ENCODE peak calls at places on chromosomes 3 and 15, in four cellular contexts. B is IMR-90, W is H9, V is ascending aorta. D is an unnamed sample.

GRCh38 chr3:10459954-10460754 is 45.2 kb downstream of the ATP2B2 start:
- DNase-seq in B (peak; percentile 84), W (peak; percentile 96), V (no peak), D (no peak)

GRCh38 chr15:25465835-25466234 is 27.0 kb upstream of the UBE3A start:
- DNase-seq in B (no peak), W (no peak), V (no peak), D (no peak)

GRCh38 chr15:48865387-48866079 is 12.4 kb upstream of the EID1 start:
- DNase-seq in B (peak; percentile 71), W (peak; percentile 33), V (no peak), D (no peak)

GRCh38 chr15:85837011-85837433 is 42.3 kb upstream of the KLHL25 start:
- DNase-seq in B (no peak), W (no peak), V (no peak), D (no peak)

GRCh38 chr15:90883971-90884718 is at the start of gene FES:
- DNase-seq in B (peak; percentile 46), W (peak; percentile 61), V (no peak), D (no peak)

GRCh38 chr15:63502137-63502801 is 2.1 kb upstream of the USP3 start:
- DNase-seq in B (peak; percentile 44), W (no peak), V (no peak), D (no peak)

GRCh38 chr3:185729335-185729715 is 95.5 kb downstream of the IGF2BP2 start:
- DNase-seq in B (peak; percentile 88), W (no peak), V (no peak), D (no peak)

GRCh38 chr3:24608701-24609387 is 114.2 kb upstream of the THRB start:
- DNase-seq in B (no peak), W (no peak), V (no peak), D (no peak)

GRCh38 chr3:37995652-37996641 is 5.4 kb downstream of the VILL start:
- DNase-seq in B (no peak), W (no peak), V (no peak), D (no peak)

GRCh38 chr3:14587733-14588360 is 47.7 kb upstream of the GRIP2 start:
- DNase-seq in B (peak; percentile 58), W (no peak), V (no peak), D (no peak)

GRCh38 chr15:99683000-99683670 is 50.1 kb downstream of the LYSMD4 start:
- DNase-seq in B (peak; percentile 22), W (no peak), V (no peak), D (no peak)

GRCh38 chr3:141686477-141687280 is 51.4 kb upstream of the RNF7 start:
- DNase-seq in B (peak; percentile 72), W (no peak), V (peak; percentile 13), D (no peak)

GRCh38 chr15:72068826-72069225 is 49.1 kb downstream of the MYO9A start:
- DNase-seq in B (no peak), W (no peak), V (no peak), D (no peak)

DNA sequence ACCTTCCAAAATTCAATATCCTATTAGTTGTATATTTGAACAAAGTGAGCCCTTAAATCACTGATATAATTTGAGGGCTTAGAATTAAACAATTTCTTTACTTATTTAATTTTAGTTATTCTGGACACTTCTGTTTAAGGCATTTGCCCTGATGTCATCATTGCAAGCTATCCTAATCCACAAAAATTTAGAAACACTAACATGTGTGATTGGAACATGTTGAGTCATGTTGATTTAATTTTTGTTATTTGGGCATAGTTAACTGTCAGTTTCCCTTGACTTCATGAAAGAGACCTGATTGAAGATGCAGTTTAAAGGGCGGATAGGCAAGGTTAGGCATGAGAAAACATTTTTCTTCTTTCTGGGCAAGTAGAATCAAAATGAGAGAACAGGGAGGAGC is 682.6 kb downstream of the ROBO1 start:
- DNase-seq in B (peak; percentile 53), W (no peak), V (no peak), D (no peak)
- TF ChIP-seq CTCF in B (no peak), W (no peak), V (no peak), D (no peak)

GRCh38 chr15:67880651-67881182 is 40.9 kb upstream of the RNU6-1 start:
- DNase-seq in B (peak; percentile 20), W (no peak), V (no peak), D (no peak)

GRCh38 chr15:67878647-67879293 is 38.9 kb upstream of the RNU6-1 start:
- DNase-seq in B (no peak), W (no peak), V (no peak), D (no peak)

GRCh38 chr15:67882487-67883227 is 42.8 kb upstream of the RNU6-1 start:
- DNase-seq in B (peak; percentile 8), W (no peak), V (no peak), D (no peak)

GRCh38 chr15:67883228-67883773 is 43.5 kb upstream of the RNU6-1 start:
- DNase-seq in B (no peak), W (no peak), V (no peak), D (no peak)

GRCh38 chr15:67879440-67880129 is 39.7 kb upstream of the RNU6-1 start:
- DNase-seq in B (no peak), W (no peak), V (no peak), D (no peak)
- H3K4me1 ChIP-seq in B (peaks cover 2% of the 10 kb centered on the region), W (no peaks in the 10 kb centered on the region), V (no peaks in the 10 kb centered on the region), D (no peaks in the 10 kb centered on the region)

DNA sequence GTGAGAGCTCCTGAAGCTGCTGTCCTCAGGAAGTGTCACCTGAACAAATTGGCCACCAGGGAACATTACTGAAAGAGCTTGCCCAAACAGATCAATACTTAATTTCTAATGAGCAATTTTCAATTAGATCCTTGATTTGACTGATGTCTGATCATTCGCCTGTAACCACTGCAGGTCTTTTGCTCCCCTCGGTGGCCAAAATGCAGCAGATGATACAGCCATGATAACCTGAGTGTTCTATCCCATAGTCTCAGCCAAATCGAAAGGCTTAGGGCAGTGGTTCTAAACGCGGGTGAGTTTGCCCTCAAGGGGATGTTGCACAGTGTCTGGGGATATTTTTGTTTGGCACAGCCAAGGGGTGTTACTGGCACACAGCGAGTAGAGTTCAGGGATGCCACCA is 57.7 kb upstream of the MEX3B start:
- DNase-seq in B (no peak), W (no peak), V (no peak), D (no peak)
- TF ChIP-seq CTCF in B (peak; percentile 37), W (peak; percentile 28), V (no peak), D (no peak)

GRCh38 chr3:50156549-50156948 is 1.4 kb downstream of the SEMA3F start:
- DNase-seq in B (no peak), W (no peak), V (no peak), D (no peak)
- H3K4me1 ChIP-seq in B (peaks cover 19% of the 10 kb centered on the region), W (no peaks in the 10 kb centered on the region), V (peaks cover 17% of the 10 kb centered on the region), D (peaks cover 72% of the 10 kb centered on the region)

GRCh38 chr15:75760689-75761435 is 48.2 kb upstream of the CSPG4 start:
- DNase-seq in B (no peak), W (no peak), V (no peak), D (no peak)

GRCh38 chr15:75753145-75753544 is 40.5 kb upstream of the CSPG4 start:
- DNase-seq in B (no peak), W (no peak), V (no peak), D (no peak)

GRCh38 chr15:75763137-75763611 is 50.5 kb upstream of the CSPG4 start:
- DNase-seq in B (no peak), W (no peak), V (no peak), D (no peak)

GRCh38 chr15:75761446-75762356 is 49.1 kb upstream of the CSPG4 start:
- DNase-seq in B (no peak), W (no peak), V (no peak), D (no peak)

GRCh38 chr15:75758071-75758872 is 45.6 kb upstream of the CSPG4 start:
- DNase-seq in B (peak; percentile 79), W (peak; percentile 95), V (peak; percentile 46), D (peak; percentile 56)
- TF ChIP-seq CTCF in B (peak; percentile 28), W (peak; percentile 43), V (peak; percentile 22), D (no peak)

GRCh38 chr3:120853416-120853815 is 54.6 kb upstream of the STXBP5L start:
- DNase-seq in B (no peak), W (no peak), V (no peak), D (no peak)
- H3K4me1 ChIP-seq in B (no peaks in the 10 kb centered on the region), W (no peaks in the 10 kb centered on the region), V (no peaks in the 10 kb centered on the region), D (no peaks in the 10 kb centered on the region)

DNA sequence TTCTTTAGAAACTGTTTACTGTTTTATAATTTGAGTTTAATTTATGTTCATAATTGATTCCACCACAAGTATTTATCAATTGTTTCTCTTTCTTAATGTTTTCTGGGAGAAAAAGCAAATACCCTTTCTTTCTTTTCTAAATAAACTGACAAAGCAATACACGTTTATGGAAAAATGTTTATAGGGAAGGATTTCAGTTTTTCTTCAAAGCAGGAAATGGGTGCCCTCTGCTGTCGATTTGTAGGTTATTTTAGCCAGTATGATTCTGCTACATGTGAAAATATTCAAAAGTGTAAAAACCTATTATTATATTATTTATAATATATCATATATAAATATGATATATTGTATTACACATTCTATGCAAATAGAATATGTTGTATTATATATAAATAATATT is 921.0 kb upstream of the ROBO1 start:
- DNase-seq in B (no peak), W (no peak), V (no peak), D (no peak)
- TF ChIP-seq CTCF in B (peak; percentile 24), W (peak; percentile 67), V (no peak), D (no peak)

GRCh38 chr15:89839424-89839823 is 24.8 kb upstream of the ANPEP start:
- DNase-seq in B (no peak), W (no peak), V (no peak), D (no peak)
- H3K4me1 ChIP-seq in B (peaks cover 28% of the 10 kb centered on the region), W (no peaks in the 10 kb centered on the region), V (peaks cover 6% of the 10 kb centered on the region), D (peaks cover 40% of the 10 kb centered on the region)

DNA sequence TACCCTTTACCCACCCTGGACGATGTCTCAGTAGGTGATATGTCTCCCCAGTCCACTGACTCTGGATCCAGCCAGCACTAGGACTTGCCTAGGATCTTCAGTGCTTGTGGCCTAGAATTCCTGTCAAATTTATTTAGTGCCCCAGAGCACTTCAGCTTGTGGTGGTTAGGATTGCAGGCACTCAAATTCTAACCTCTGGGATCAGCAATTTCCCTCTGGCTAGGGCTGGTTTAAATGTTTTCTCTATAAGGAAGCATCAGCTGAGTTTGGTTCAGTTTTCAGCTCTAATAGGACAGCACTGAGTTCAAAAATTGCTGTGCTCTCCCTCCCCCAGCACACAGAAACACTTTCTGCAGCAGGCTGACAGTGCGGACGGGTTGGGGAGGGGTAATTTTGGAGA is 8.1 kb downstream of the OR5H6 start:
- DNase-seq in B (no peak), W (no peak), V (no peak), D (no peak)
- TF ChIP-seq CTCF in B (no peak), W (no peak), V (no peak), D (no peak)

DNA sequence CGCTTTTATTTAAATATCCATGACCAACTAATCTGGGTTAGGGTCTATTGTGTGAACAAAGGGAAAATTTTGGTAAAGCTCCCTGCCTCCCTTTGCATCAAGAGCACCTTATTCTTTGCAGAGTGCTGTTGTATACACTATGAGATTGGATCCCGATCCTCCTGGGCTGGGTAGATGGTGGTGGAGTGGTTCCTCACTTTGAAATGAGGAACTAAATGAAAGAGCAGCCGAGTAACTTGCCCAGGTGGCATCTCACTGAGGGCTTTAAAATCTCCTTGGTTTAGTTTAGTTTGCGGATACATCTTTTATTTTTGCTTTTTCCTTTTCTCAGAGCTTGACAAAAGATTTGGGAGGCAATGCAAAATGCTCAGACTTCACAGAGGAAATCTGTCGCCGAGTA is 19.4 kb downstream of the IDH3A start:
- DNase-seq in B (no peak), W (no peak), V (no peak), D (no peak)
- H3K4me1 ChIP-seq in B (no peaks in the 10 kb centered on the region), W (no peaks in the 10 kb centered on the region), V (no peaks in the 10 kb centered on the region), D (no peaks in the 10 kb centered on the region)

D was measured in thoracic aorta.